ENCODE peak calls at places on chromosome 16, in five cellular contexts. W, S, C, Q and D are unnamed samples.

GRCh38 chr16:77359065-77359502 is 75.8 kb downstream of the ADAMTS18 start:
- DNase-seq in W (no peak), S (no peak), C (no peak), Q (no peak), D (no peak)

GRCh38 chr16:57708168-57708567 is 13.6 kb downstream of the DRC7 start:
- DNase-seq in W (no peak), S (no peak), C (no peak), Q (no peak), D (no peak)

GRCh38 chr16:11631214-11631613 is 37.0 kb upstream of the SNN start:
- DNase-seq in W (no peak), S (no peak), C (no peak), Q (no peak), D (no peak)

GRCh38 chr16:23578096-23578830 is 17.9 kb downstream of the NDUFAB1 start:
- DNase-seq in W (no peak), S (no peak), C (no peak), Q (no peak), D (no peak)

GRCh38 chr16:14289692-14290340 is 218.7 kb downstream of the MRTFB start:
- DNase-seq in W (peak; percentile 50), S (no peak), C (peak; percentile 62), Q (peak; percentile 24), D (peak; percentile 46)

GRCh38 chr16:14306485-14307058 is 235.5 kb downstream of the MRTFB start:
- DNase-seq in W (no peak), S (no peak), C (no peak), Q (no peak), D (no peak)

GRCh38 chr16:57801856-57802634 is at the start of gene KIFC3:
- DNase-seq in W (peak; percentile 82), S (no peak), C (peak; percentile 61), Q (peak; percentile 48), D (peak; percentile 68)

GRCh38 chr16:66228791-66229190 is 137.7 kb upstream of the CDH5 start:
- DNase-seq in W (no peak), S (no peak), C (no peak), Q (no peak), D (no peak)

GRCh38 chr16:11242658-11243057 is 13.3 kb downstream of the SOCS1 start:
- DNase-seq in W (no peak), S (no peak), C (no peak), Q (no peak), D (no peak)

GRCh38 chr16:30948087-30948955 is 547 bp upstream of the ORAI3 start:
- DNase-seq in W (no peak), S (no peak), C (peak; percentile 99), Q (no peak), D (no peak)

GRCh38 chr16:85126731-85127662 is 14.7 kb upstream of the CIBAR2 start:
- DNase-seq in W (peak; percentile 32), S (no peak), C (peak; percentile 45), Q (no peak), D (no peak)

GRCh38 chr16:25874196-25874595 is 182.4 kb downstream of the HS3ST4 start:
- DNase-seq in W (no peak), S (no peak), C (no peak), Q (no peak), D (no peak)

GRCh38 chr16:84756830-84757229 is 57.0 kb downstream of the USP10 start:
- DNase-seq in W (no peak), S (no peak), C (no peak), Q (no peak), D (no peak)

GRCh38 chr16:4032768-4033167 is 83.5 kb downstream of the ADCY9 start:
- DNase-seq in W (peak; percentile 36), S (no peak), C (no peak), Q (no peak), D (no peak)

GRCh38 chr16:48499822-48500440 is 110.0 kb downstream of the N4BP1 start:
- DNase-seq in W (no peak), S (no peak), C (no peak), Q (no peak), D (no peak)

GRCh38 chr16:46746821-46747776 is 1.0 kb downstream of the MYLK3 start:
- DNase-seq in W (no peak), S (no peak), C (no peak), Q (no peak), D (no peak)

GRCh38 chr16:50400967-50401348 is 32.2 kb upstream of the BRD7 start:
- DNase-seq in W (no peak), S (no peak), C (no peak), Q (no peak), D (no peak)

GRCh38 chr16:51531271-51531670 is 380.2 kb upstream of the SALL1 start:
- DNase-seq in W (no peak), S (no peak), C (no peak), Q (no peak), D (no peak)

GRCh38 chr16:58187092-58187491 is 10.8 kb downstream of the CSNK2A2 start:
- DNase-seq in W (no peak), S (no peak), C (no peak), Q (no peak), D (no peak)

GRCh38 chr16:85715169-85716015 is 26.6 kb upstream of the GINS2 start:
- DNase-seq in W (no peak), S (no peak), C (no peak), Q (no peak), D (no peak)